ENCODE peak calls at places on chromosomes 2 and 18, in eight cellular contexts. O is M059J; A is mesendoderm; B is stimulated activated CD8-positive, alpha-beta memory T cell treated with anti-CD3 and anti-CD28 coated beads, Interleukin-7, amount 100 ng/mL, for 4 hours; Q is cardiac septum; K is GM23248; E is activated CD8-positive, alpha-beta memory T cell treated with anti-CD3 and anti-CD28 coated beads, Interleukin-2, amount 50 U/mL, for 4 hours; X is tibial nerve. L is an unnamed sample.

GRCh38 chr2:28287261-28287915 is 105.3 kb upstream of the FOSL2 start:
- DNase-seq in O (no peak), A (no peak), B (no peak), Q (no peak), K (peak), E (no peak), X (no peak), L (no peak)

GRCh38 chr18:48018806-48019295 is 88.4 kb upstream of the SMAD2 start:
- DNase-seq in O (peak), A (no peak), B (no peak), Q (no peak), K (no peak), E (no peak), X (no peak), L (peak)

GRCh38 chr2:120886967-120887672 is 151.5 kb downstream of the GLI2 start:
- DNase-seq in O (no peak), A (no peak), B (no peak), Q (no peak), K (no peak), E (no peak), X (no peak), L (no peak)

GRCh38 chr2:137525644-137526190 is 438.6 kb upstream of the HNMT start:
- DNase-seq in O (no peak), A (peak), B (no peak), Q (no peak), K (no peak), E (no peak), X (no peak), L (no peak)

GRCh38 chr2:38178142-38178541 is 102.2 kb upstream of the CYP1B1 start:
- DNase-seq in O (peak), A (no peak), B (no peak), Q (peak), K (peak), E (no peak), X (peak), L (no peak)

GRCh38 chr2:179263460-179264237 is 983 bp downstream of the SESTD1 start:
- DNase-seq in O (peak), A (peak), B (peak), Q (peak), K (peak), E (no peak), X (no peak), L (peak)

GRCh38 chr2:151007365-151007764 is 254.3 kb downstream of the RBM43 start:
- DNase-seq in O (no peak), A (peak), B (no peak), Q (no peak), K (no peak), E (no peak), X (no peak), L (no peak)

GRCh38 chr2:168538534-168538933 is 82.5 kb downstream of the CERS6 start:
- DNase-seq in O (peak), A (no peak), B (no peak), Q (no peak), K (peak), E (no peak), X (no peak), L (peak)

GRCh38 chr2:110101280-110101844 is 14.3 kb downstream of the MALL start:
- DNase-seq in O (peak), A (peak), B (no peak), Q (peak), K (peak), E (no peak), X (peak), L (peak)

L was measured in HT1080.